ENCODE peak calls at places on chromosome 11, in ten cellular contexts. H is MM.1S, A is heart left ventricle, E is kidney, Y is PC-9, B is aorta, T is lower lobe of right lung, C is suprapubic skin, G is left ventricle myocardium inferior, V is tibial artery. O is an unnamed sample.

GRCh38 chr11:87316491-87316890 is 278.8 kb downstream of the TMEM135 start:
- DNase-seq in H (no peak), A (no peak), E (no peak), Y (peak; percentile 20), B (no peak), T (no peak), C (no peak), G (no peak), V (no peak), O (no peak)

GRCh38 chr11:80638296-80638695 is 1197.5 kb upstream of the TENM4 start:
- DNase-seq in H (peak; percentile 24), A (no peak), E (no peak), Y (peak; percentile 38), B (no peak), T (no peak), C (no peak), G (no peak), V (no peak), O (no peak)

GRCh38 chr11:123362941-123363340 is 67.1 kb upstream of the GRAMD1B start:
- DNase-seq in H (no peak), A (no peak), E (no peak), Y (no peak), B (no peak), T (no peak), C (no peak), G (no peak), V (no peak), O (no peak)

GRCh38 chr11:114147389-114148382 is 88.2 kb downstream of the ZBTB16 start:
- DNase-seq in H (no peak), A (no peak), E (no peak), Y (no peak), B (no peak), T (no peak), C (no peak), G (no peak), V (no peak), O (no peak)

GRCh38 chr11:8263109-8263768 is 439 bp downstream of the LMO1 start:
- DNase-seq in H (no peak), A (no peak), E (peak; percentile 71), Y (no peak), B (no peak), T (no peak), C (peak; percentile 63), G (no peak), V (peak; percentile 12), O (no peak)

GRCh38 chr11:15969701-15970329 is 386.5 kb downstream of the SOX6 start:
- DNase-seq in H (no peak), A (no peak), E (no peak), Y (no peak), B (no peak), T (no peak), C (no peak), G (no peak), V (no peak), O (peak; percentile 37)

GRCh38 chr11:122202161-122202950 is 86.3 kb upstream of the BLID start:
- DNase-seq in H (no peak), A (peak; percentile 54), E (no peak), Y (no peak), B (no peak), T (no peak), C (no peak), G (no peak), V (no peak), O (peak; percentile 22)

GRCh38 chr11:101133190-101133589 is 3.6 kb upstream of the PGR start:
- DNase-seq in H (no peak), A (no peak), E (no peak), Y (no peak), B (no peak), T (no peak), C (no peak), G (no peak), V (no peak), O (no peak)

GRCh38 chr11:113351490-113351889 is 36.1 kb upstream of the ANKK1 start:
- DNase-seq in H (no peak), A (no peak), E (no peak), Y (no peak), B (no peak), T (no peak), C (no peak), G (no peak), V (no peak), O (no peak)

GRCh38 chr11:91955206-91955605 is 269.4 kb upstream of the FAT3 start:
- DNase-seq in H (no peak), A (no peak), E (no peak), Y (no peak), B (no peak), T (no peak), C (no peak), G (no peak), V (no peak), O (no peak)

GRCh38 chr11:61509058-61510029 is 795 bp downstream of the LRRC10B start:
- DNase-seq in H (peak; percentile 12), A (peak; percentile 85), E (peak; percentile 89), Y (peak; percentile 73), B (peak; percentile 75), T (peak; percentile 76), C (no peak), G (peak; percentile 62), V (no peak), O (peak; percentile 88)

GRCh38 chr11:206516-207212 is 535 bp downstream of the BET1L start:
- DNase-seq in H (no peak), A (no peak), E (peak; percentile 72), Y (no peak), B (peak; percentile 60), T (peak; percentile 55), C (peak; percentile 81), G (no peak), V (no peak), O (peak; percentile 59)

GRCh38 chr11:2436521-2437031 is 7.7 kb downstream of the TRPM5 start:
- DNase-seq in H (no peak), A (peak; percentile 33), E (peak; percentile 69), Y (no peak), B (peak; percentile 26), T (peak; percentile 30), C (no peak), G (peak; percentile 9), V (no peak), O (peak; percentile 27)

GRCh38 chr11:72026029-72026428 is 27.3 kb downstream of the IL18BP start:
- DNase-seq in H (no peak), A (no peak), E (no peak), Y (no peak), B (no peak), T (no peak), C (no peak), G (no peak), V (no peak), O (no peak)

GRCh38 chr11:64560139-64560771 is 30.8 kb upstream of the SLC22A12 start:
- DNase-seq in H (no peak), A (no peak), E (peak; percentile 53), Y (no peak), B (no peak), T (no peak), C (no peak), G (no peak), V (no peak), O (no peak)

DNA sequence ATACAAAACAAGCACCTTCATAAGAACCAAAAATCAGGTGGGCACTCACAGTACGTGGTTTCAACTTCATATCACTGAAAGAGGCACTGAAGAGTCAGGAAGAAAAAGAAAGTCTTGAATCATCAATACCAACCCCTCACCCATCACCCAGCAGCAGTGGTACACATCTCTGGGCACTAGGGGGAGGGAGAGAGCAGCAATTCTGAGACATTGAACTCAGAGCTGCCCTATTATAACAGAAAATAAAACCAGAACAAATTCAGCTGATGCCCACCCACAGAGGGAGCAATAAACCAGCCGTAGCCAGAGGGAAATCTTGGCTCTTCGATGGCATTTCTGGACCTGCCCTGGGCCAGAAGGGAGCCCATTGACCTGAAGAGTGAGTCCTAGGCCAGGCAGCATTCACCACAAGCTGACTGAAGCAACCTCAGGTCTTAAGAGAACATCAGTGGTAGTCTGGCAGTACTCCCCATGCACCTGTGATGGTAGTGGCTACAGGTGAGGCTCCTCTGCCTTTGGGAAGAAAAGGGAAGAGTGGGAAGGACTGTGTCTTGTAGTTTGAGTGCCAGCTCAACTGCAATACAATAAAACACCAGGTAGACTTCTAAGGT is 42.2 kb upstream of the FAM181B start:
- DNase-seq in H (peak; percentile 80), A (no peak), E (no peak), Y (peak; percentile 44), B (no peak), T (no peak), C (no peak), G (no peak), V (peak; percentile 21), O (no peak)
- H3K4me3 ChIP-seq in H (peak overlapping the region; percentile 22), A (no peak overlapping the region), E (no peak overlapping the region), Y (no peak overlapping the region), B (no peak overlapping the region), T (no peak overlapping the region), C (no peak overlapping the region), G (no peak overlapping the region), V (no peak overlapping the region), O (no peak overlapping the region)

GRCh38 chr11:118199135-118199534 is 22.7 kb upstream of the SCN2B start:
- DNase-seq in H (no peak), A (no peak), E (no peak), Y (no peak), B (no peak), T (no peak), C (no peak), G (no peak), V (no peak), O (no peak)
- H3K4me1 ChIP-seq in H (no peaks in the 10 kb centered on the region), A (peaks cover 24% of the 10 kb centered on the region), E (no peaks in the 10 kb centered on the region), Y (peaks cover 16% of the 10 kb centered on the region), B (peaks cover 4% of the 10 kb centered on the region), T (peaks cover 18% of the 10 kb centered on the region), C (peaks cover 34% of the 10 kb centered on the region), G (peaks cover 31% of the 10 kb centered on the region), V (no peaks in the 10 kb centered on the region), O (peaks cover 3% of the 10 kb centered on the region)

GRCh38 chr11:65802841-65803240 is 16.0 kb downstream of the OVOL1 start:
- DNase-seq in H (peak; percentile 59), A (peak; percentile 17), E (no peak), Y (no peak), B (no peak), T (no peak), C (no peak), G (no peak), V (no peak), O (no peak)
- H3K27ac ChIP-seq in H (peak overlapping the region; percentile 47), A (no peak overlapping the region), E (no peak overlapping the region), Y (no peak overlapping the region), B (no peak overlapping the region), T (no peak overlapping the region), C (no peak overlapping the region), G (no peak overlapping the region), V (no peak overlapping the region), O (no peak overlapping the region)

DNA sequence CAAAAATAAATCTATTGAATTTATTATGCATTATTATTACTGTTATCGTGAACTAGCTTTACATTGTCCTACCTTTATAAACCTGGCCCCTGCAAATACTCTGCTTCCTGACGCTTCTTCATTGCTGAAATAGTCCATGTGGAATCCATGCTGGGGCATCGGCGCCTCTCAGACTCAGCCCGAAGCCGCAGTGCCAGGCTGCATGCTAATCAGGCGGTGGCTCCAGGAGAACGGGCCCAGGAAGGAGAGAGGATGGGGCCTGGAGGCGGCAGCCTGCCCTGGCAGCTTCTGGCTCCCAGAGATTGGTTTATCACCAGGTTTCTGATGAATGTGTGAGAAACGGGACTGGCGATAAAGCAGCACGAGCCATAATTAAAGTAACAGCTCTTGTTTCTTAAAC is 93.2 kb downstream of the NTM start:
- DNase-seq in H (no peak), A (no peak), E (no peak), Y (no peak), B (no peak), T (no peak), C (no peak), G (no peak), V (no peak), O (no peak)
- H3K4me3 ChIP-seq in H (no peak overlapping the region), A (no peak overlapping the region), E (no peak overlapping the region), Y (no peak overlapping the region), B (no peak overlapping the region), T (no peak overlapping the region), C (no peak overlapping the region), G (no peak overlapping the region), V (no peak overlapping the region), O (no peak overlapping the region)